ENCODE peak calls at places on chromosomes 12 and 14, in six cellular contexts. G, R, S, Y, C and O are unnamed samples.

GRCh38 chr12:67541625-67541991 is 106.9 kb upstream of the DYRK2 start:
- DNase-seq in G (no peak), R (no peak), Y (no peak), S (no peak), C (no peak), O (no peak)

GRCh38 chr12:32926356-32926755 is 29.8 kb upstream of the PKP2 start:
- DNase-seq in S (no peak), C (no peak), Y (no peak), R (no peak), G (no peak), O (no peak)

GRCh38 chr14:93464271-93464670 is 33.5 kb downstream of the UNC79 start:
- DNase-seq in R (no peak), Y (no peak), C (no peak), G (no peak), S (no peak), O (no peak)

GRCh38 chr14:102088012-102088792 is 1.4 kb upstream of the HSP90AA1 start:
- DNase-seq in Y (no peak), R (peak), S (no peak), C (no peak), G (peak), O (peak)

GRCh38 chr12:132907216-132907615 is 19.8 kb upstream of the CHFR start:
- DNase-seq in Y (no peak), R (no peak), C (no peak), G (no peak), S (no peak), O (no peak)

GRCh38 chr14:55125403-55125802 is 3.6 kb upstream of the LGALS3 start:
- DNase-seq in C (no peak), G (no peak), Y (no peak), S (no peak), R (no peak), O (no peak)

GRCh38 chr12:87667378-87667777 is 361.8 kb downstream of the C12orf50 start:
- DNase-seq in R (no peak), G (peak), Y (no peak), C (peak), S (peak), O (no peak)

GRCh38 chr14:74577247-74577947 is 34.6 kb downstream of the LTBP2 start:
- DNase-seq in C (peak), S (peak), Y (no peak), G (peak), R (no peak), O (no peak)

GRCh38 chr12:132407525-132407924 is 78.1 kb upstream of the GALNT9 start:
- DNase-seq in S (no peak), C (no peak), R (no peak), Y (no peak), G (peak), O (no peak)

GRCh38 chr14:40053396-40053795 is 621.2 kb upstream of the FBXO33 start:
- DNase-seq in G (no peak), Y (peak), R (no peak), S (no peak), C (no peak), O (no peak)

GRCh38 chr12:111185889-111186227 is 183.0 kb downstream of the PHETA1 start:
- DNase-seq in R (no peak), C (no peak), Y (no peak), G (no peak), S (no peak), O (no peak)

GRCh38 chr14:56751471-56751870 is 58.8 kb downstream of the OTX2 start:
- DNase-seq in R (no peak), Y (no peak), G (no peak), C (no peak), S (no peak), O (no peak)

GRCh38 chr12:107450541-107450940 is 235.1 kb upstream of the PWP1 start:
- DNase-seq in G (no peak), C (no peak), Y (no peak), R (no peak), S (no peak), O (no peak)

GRCh38 chr12:77746108-77746507 is 84.6 kb upstream of the NAV3 start:
- DNase-seq in G (peak), R (peak), S (peak), Y (no peak), C (peak), O (peak)

GRCh38 chr14:38409081-38409705 is 153.3 kb upstream of the CLEC14A start:
- DNase-seq in C (peak), G (no peak), S (peak), R (no peak), Y (no peak), O (no peak)

GRCh38 chr12:2335109-2335508 is 282.3 kb downstream of the CACNA1C start:
- DNase-seq in G (no peak), R (no peak), S (no peak), Y (no peak), C (no peak), O (no peak)

GRCh38 chr12:48119078-48119833 is at the start of gene PFKM:
- DNase-seq in Y (peak), G (peak), R (peak), S (peak), C (peak), O (peak)

GRCh38 chr12:121806556-121807308 is 2.9 kb downstream of the SETD1B start:
- DNase-seq in S (no peak), G (peak), C (no peak), R (no peak), Y (no peak), O (no peak)

GRCh38 chr12:72642726-72643125 is 370.6 kb downstream of the TRHDE start:
- DNase-seq in C (no peak), G (no peak), R (no peak), Y (no peak), S (no peak), O (no peak)

GRCh38 chr14:63470877-63471565 is 72.2 kb downstream of the PPP2R5E start:
- DNase-seq in C (peak), G (peak), S (peak), Y (peak), R (peak), O (peak)

GRCh38 chr14:104341532-104342434 is 203.4 kb downstream of the KIF26A start:
- DNase-seq in S (no peak), C (no peak), R (peak), Y (no peak), G (peak), O (no peak)

GRCh38 chr12:95319694-95320331 is 102.2 kb downstream of the VEZT start:
- DNase-seq in G (peak), Y (no peak), R (no peak), S (peak), C (no peak), O (no peak)

GRCh38 chr12:32051511-32052299 is 54.9 kb upstream of the BICD1 start:
- DNase-seq in S (peak), R (no peak), G (peak), Y (peak), C (peak), O (no peak)

GRCh38 chr12:31618228-31619025 is 27.5 kb upstream of the DENND5B start:
- DNase-seq in Y (no peak), C (peak), G (peak), R (no peak), S (peak), O (no peak)

GRCh38 chr14:72169521-72169920 is 237.3 kb downstream of the RGS6 start:
- DNase-seq in G (no peak), C (no peak), S (no peak), Y (no peak), R (no peak), O (no peak)

GRCh38 chr14:70333289-70333688 is 26.2 kb downstream of the COX16 start:
- DNase-seq in S (no peak), G (no peak), Y (no peak), C (peak), R (no peak), O (no peak)

GRCh38 chr12:84166812-84167211 is 745.8 kb downstream of the SLC6A15 start:
- DNase-seq in R (no peak), G (no peak), C (no peak), Y (no peak), S (no peak), O (no peak)

GRCh38 chr14:64229489-64229888 is 64.7 kb downstream of the ESR2 start:
- DNase-seq in Y (no peak), R (no peak), G (no peak), S (no peak), C (no peak), O (no peak)

GRCh38 chr14:101962503-101962874 is 1.9 kb upstream of the DYNC1H1 start:
- DNase-seq in G (peak), Y (no peak), R (no peak), C (peak), S (peak), O (no peak)

GRCh38 chr14:104110491-104111209 is 25.1 kb downstream of the ASPG start:
- DNase-seq in Y (no peak), S (no peak), G (no peak), C (no peak), R (no peak), O (no peak)

GRCh38 chr14:56423591-56423991 is 156.0 kb upstream of the TMEM260 start:
- DNase-seq in C (peak), S (peak), R (no peak), G (peak), Y (no peak), O (no peak)

GRCh38 chr12:90995041-90995440 is 9.7 kb downstream of the EPYC start:
- DNase-seq in S (no peak), G (peak), Y (no peak), C (peak), R (no peak), O (no peak)

GRCh38 chr14:64654072-64654899 is 49.9 kb upstream of the PLEKHG3 start:
- DNase-seq in S (peak), Y (peak), C (peak), G (peak), R (peak), O (peak)

GRCh38 chr12:114926341-114926740 is 242.4 kb upstream of the TBX3 start:
- DNase-seq in C (no peak), R (no peak), S (no peak), Y (no peak), G (no peak), O (no peak)

GRCh38 chr12:93766802-93767523 is 89.8 kb downstream of the CRADD start:
- DNase-seq in G (peak), R (peak), S (peak), C (peak), Y (no peak), O (peak)

GRCh38 chr12:108801736-108802665 is 55.4 kb downstream of the SSH1 start:
- DNase-seq in G (peak), R (no peak), Y (peak), C (peak), S (peak), O (no peak)

GRCh38 chr14:49487238-49487637 is 98.9 kb downstream of the RPS29 start:
- DNase-seq in G (no peak), S (no peak), Y (no peak), R (no peak), C (no peak), O (no peak)

GRCh38 chr12:115752913-115753726 is 524.4 kb downstream of the MED13L start:
- DNase-seq in Y (peak), C (peak), R (peak), S (peak), G (peak), O (peak)

DNA sequence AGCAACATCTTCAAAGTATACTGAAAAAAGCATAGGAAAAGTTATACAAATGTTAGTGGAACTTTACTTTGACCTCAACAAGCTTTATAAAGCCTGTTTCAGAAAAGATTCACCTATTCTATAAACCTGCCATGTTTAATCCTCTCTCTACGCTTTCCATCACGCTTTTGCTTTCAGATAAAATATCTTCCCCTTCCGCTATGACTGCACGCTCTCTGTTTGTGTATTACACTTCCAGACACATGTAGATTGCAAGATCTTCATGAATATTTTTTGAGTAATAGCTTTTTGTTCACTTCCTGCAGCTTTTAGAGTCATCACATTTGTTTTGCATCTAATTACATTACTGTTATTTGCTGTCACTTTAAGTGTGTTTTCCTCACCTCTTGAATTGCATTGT is 271.4 kb downstream of the RASSF9 start:
- DNase-seq in S (no peak), Y (no peak), C (no peak), R (no peak), G (no peak), O (no peak)
- TF ChIP-seq CTCF in S (no peak), Y (no peak), C (no peak), R (no peak), G (no peak), O (no peak)

GRCh38 chr12:26631846-26632245 is 201.1 kb downstream of the ITPR2 start:
- DNase-seq in S (peak), C (no peak), G (peak), R (no peak), Y (no peak), O (no peak)

GRCh38 chr12:26627335-26627734 is 205.7 kb downstream of the ITPR2 start:
- DNase-seq in G (peak), C (no peak), Y (no peak), R (no peak), S (no peak), O (no peak)

GRCh38 chr12:26628234-26628633 is 204.8 kb downstream of the ITPR2 start:
- DNase-seq in S (peak), C (no peak), G (no peak), Y (no peak), R (no peak), O (no peak)

GRCh38 chr12:26630546-26631027 is 202.4 kb downstream of the ITPR2 start:
- DNase-seq in Y (peak), R (no peak), G (peak), C (peak), S (peak), O (no peak)

GRCh38 chr12:26629864-26630263 is 203.1 kb downstream of the ITPR2 start:
- DNase-seq in Y (peak), C (peak), G (peak), R (no peak), S (peak), O (no peak)
- TF ChIP-seq CTCF in Y (peak), C (peak), G (peak), R (no peak), S (peak), O (no peak)

DNA sequence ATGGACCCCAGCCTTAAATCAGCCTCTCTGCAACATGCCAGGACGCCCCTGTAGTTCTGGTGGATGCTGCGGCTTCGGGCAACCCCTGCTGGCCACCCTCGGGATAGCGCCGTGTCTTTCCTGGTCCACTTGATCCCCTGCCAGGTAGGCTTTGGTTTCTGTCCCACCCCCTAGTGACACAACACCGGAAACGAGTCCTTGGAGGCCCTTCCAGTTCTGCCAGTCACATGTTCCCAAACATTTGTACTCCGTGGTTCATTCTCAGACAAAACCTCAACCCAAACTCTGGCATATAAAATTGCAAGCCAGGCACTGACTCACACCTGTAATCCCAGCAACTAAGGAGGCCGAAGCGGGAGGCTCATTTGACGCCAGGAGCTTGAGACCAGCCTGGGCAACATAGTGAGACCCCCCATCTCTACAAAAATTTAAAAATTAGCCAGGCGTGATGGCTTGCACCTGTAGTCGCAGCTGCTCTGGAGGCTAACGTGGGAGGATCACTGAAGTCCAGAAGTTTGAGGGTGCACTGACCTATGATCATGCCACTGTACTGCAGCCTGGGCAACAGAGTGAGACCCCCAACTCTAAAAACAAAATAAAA is 37.0 kb downstream of the RASAL1 start:
- DNase-seq in S (peak), R (peak), C (peak), G (peak), Y (peak), O (peak)
- TF ChIP-seq CTCF in S (peak), R (peak), C (peak), G (peak), Y (peak), O (peak)

GRCh38 chr14:41824441-41824840 is 217.8 kb downstream of the LRFN5 start:
- DNase-seq in R (no peak), S (no peak), Y (no peak), G (no peak), C (no peak), O (no peak)
- TF ChIP-seq CTCF in R (no peak), S (no peak), Y (no peak), G (no peak), C (no peak), O (no peak)

DNA sequence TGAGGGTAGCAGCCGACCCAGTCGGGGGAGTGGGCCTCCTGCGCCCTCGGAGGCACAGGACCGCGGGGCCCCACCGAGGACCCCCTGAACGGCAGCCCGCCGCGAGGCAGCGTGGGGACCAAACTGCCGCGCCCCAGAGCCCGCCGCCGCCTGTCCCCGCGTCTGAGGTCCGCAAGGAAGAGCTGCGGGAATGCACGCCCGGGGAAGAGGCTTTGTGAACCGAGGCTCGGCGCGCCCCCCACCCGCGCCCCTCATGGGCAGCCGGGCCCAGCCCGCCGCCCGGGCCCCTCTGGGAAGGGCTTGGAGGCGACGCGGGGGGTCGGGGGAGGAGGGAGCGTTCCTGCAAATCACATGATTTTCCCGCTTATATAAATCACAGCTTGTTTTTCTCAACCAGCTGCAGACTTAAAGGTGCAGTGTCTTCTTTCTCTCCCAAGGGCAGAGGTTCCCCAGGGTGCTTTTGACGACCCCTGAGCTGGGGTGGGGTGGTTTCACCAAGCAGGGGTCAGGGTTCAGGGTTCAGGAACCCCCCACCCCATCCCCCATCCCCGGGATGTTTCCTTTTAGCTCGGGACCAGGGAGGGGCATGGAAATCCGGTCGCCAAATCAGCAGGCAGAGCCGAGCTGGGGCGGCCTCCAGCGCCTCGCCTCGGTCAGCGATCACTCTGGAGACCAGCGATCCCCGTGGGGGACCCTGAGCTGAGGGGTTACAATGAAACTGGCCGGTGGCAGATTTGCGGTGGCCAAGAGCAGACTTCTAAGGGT is 44.7 kb upstream of the ATP23 start:
- DNase-seq in R (no peak), Y (no peak), G (peak), C (peak), S (peak), O (no peak)
- TF ChIP-seq CTCF in R (no peak), Y (peak), G (peak), C (peak), S (peak), O (peak)

GRCh38 chr12:116880817-116881324 is 370 bp downstream of the HRK start:
- DNase-seq in S (peak), G (peak), Y (no peak), R (peak), C (peak), O (peak)
- TF ChIP-seq CTCF in S (no peak), G (no peak), Y (no peak), R (no peak), C (no peak), O (peak)

DNA sequence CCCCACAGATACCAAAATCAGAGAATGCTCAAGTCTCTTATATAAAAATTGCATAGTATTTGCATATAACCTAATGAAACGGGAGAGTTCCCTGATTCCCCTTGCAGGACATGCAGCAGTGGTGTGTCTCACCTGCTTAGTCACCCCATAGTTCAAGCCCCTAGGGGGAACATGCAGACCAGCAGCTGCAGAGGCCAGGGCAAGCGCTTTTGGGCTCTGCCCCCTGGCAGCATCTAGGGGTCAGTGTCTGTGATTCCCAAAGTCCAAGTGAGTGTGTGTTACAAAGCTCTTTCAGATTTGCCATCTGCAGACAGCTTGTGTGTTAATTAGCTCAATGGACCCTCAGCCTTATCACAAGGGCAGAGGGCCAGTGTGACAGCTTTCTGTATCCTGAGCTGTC is 110.1 kb downstream of the DNAI7 start:
- DNase-seq in S (no peak), R (no peak), C (no peak), Y (no peak), G (no peak), O (no peak)
- TF ChIP-seq CTCF in S (no peak), R (no peak), C (no peak), Y (no peak), G (no peak), O (no peak)